ENCODE peak calls at places on chromosomes 16 and 17, in six cellular contexts. One of them, this sample, is unnamed.
A peak's percentile ranks its signal among the peaks of the same experiment; 100 is the strongest.

GRCh38 chr17:28333083-28333746 is 2.1 kb downstream of the IFT20 start:
- DNase-seq in mesenchymal stem cell: peak; percentile 22
- DNase-seq in H1: no peak
- DNase-seq in neuronal stem cell: no peak
- DNase-seq in IMR-90: peak; percentile 53
- DNase-seq in trophoblast cell: no peak
- DNase-seq in this sample: no peak

GRCh38 chr16:67029249-67030096 is 524 bp downstream of the CBFB start:
- DNase-seq in neuronal stem cell: peak; percentile 43
- DNase-seq in H1: no peak
- DNase-seq in IMR-90: peak; percentile 52
- DNase-seq in mesenchymal stem cell: peak; percentile 61
- DNase-seq in trophoblast cell: peak; percentile 71
- DNase-seq in this sample: peak; percentile 37

GRCh38 chr16:49484454-49484853 is 110.8 kb downstream of the C16orf78 start:
- DNase-seq in mesenchymal stem cell: peak; percentile 2
- DNase-seq in neuronal stem cell: peak; percentile 42
- DNase-seq in trophoblast cell: peak; percentile 49
- DNase-seq in H1: no peak
- DNase-seq in IMR-90: no peak
- DNase-seq in this sample: peak; percentile 73

GRCh38 chr16:30567160-30567990 is 4.1 kb downstream of the ZNF688 start:
- DNase-seq in trophoblast cell: peak; percentile 19
- DNase-seq in H1: no peak
- DNase-seq in neuronal stem cell: no peak
- DNase-seq in IMR-90: peak; percentile 27
- DNase-seq in mesenchymal stem cell: peak; percentile 65
- DNase-seq in this sample: no peak

GRCh38 chr17:4643676-4644075 is 2.2 kb upstream of the ALOX15 start:
- DNase-seq in trophoblast cell: no peak
- DNase-seq in IMR-90: no peak
- DNase-seq in H1: no peak
- DNase-seq in mesenchymal stem cell: no peak
- DNase-seq in neuronal stem cell: no peak
- DNase-seq in this sample: no peak

GRCh38 chr17:46035112-46035818 is 36.2 kb downstream of the STH start:
- DNase-seq in trophoblast cell: peak; percentile 59
- DNase-seq in IMR-90: no peak
- DNase-seq in H1: no peak
- DNase-seq in neuronal stem cell: no peak
- DNase-seq in mesenchymal stem cell: peak; percentile 70
- DNase-seq in this sample: peak; percentile 78

GRCh38 chr16:74695450-74696422 is 4.9 kb downstream of the MLKL start:
- DNase-seq in H1: peak; percentile 41
- DNase-seq in IMR-90: peak; percentile 93
- DNase-seq in neuronal stem cell: peak; percentile 63
- DNase-seq in mesenchymal stem cell: peak; percentile 89
- DNase-seq in trophoblast cell: peak; percentile 86
- DNase-seq in this sample: peak; percentile 94

GRCh38 chr17:41523787-41524186 is 4.3 kb downstream of the KRT19 start:
- DNase-seq in mesenchymal stem cell: no peak
- DNase-seq in IMR-90: no peak
- DNase-seq in neuronal stem cell: no peak
- DNase-seq in H1: no peak
- DNase-seq in trophoblast cell: peak; percentile 73
- DNase-seq in this sample: no peak

GRCh38 chr16:4976079-4976478 is 17.9 kb downstream of the SEC14L5 start:
- DNase-seq in trophoblast cell: no peak
- DNase-seq in neuronal stem cell: no peak
- DNase-seq in mesenchymal stem cell: no peak
- DNase-seq in H1: no peak
- DNase-seq in IMR-90: no peak
- DNase-seq in this sample: no peak

GRCh38 chr16:87684106-87684677 is 81.6 kb downstream of the KLHDC4 start:
- DNase-seq in mesenchymal stem cell: no peak
- DNase-seq in trophoblast cell: no peak
- DNase-seq in H1: no peak
- DNase-seq in IMR-90: no peak
- DNase-seq in neuronal stem cell: no peak
- DNase-seq in this sample: no peak

GRCh38 chr16:12184419-12184831 is 207.9 kb downstream of the SNX29 start:
- DNase-seq in H1: no peak
- DNase-seq in trophoblast cell: peak; percentile 90
- DNase-seq in neuronal stem cell: no peak
- DNase-seq in mesenchymal stem cell: no peak
- DNase-seq in IMR-90: no peak
- DNase-seq in this sample: no peak

GRCh38 chr16:77499373-77500285 is 64.8 kb upstream of the ADAMTS18 start:
- DNase-seq in IMR-90: no peak
- DNase-seq in H1: no peak
- DNase-seq in trophoblast cell: no peak
- DNase-seq in neuronal stem cell: no peak
- DNase-seq in mesenchymal stem cell: peak; percentile 8
- DNase-seq in this sample: no peak

GRCh38 chr17:30232015-30232821 is 3.3 kb downstream of the SLC6A4 start:
- DNase-seq in trophoblast cell: no peak
- DNase-seq in H1: no peak
- DNase-seq in mesenchymal stem cell: no peak
- DNase-seq in IMR-90: no peak
- DNase-seq in neuronal stem cell: no peak
- DNase-seq in this sample: no peak

GRCh38 chr16:81723098-81723723 is 55.9 kb upstream of the PLCG2 start:
- DNase-seq in H1: no peak
- DNase-seq in IMR-90: peak; percentile 80
- DNase-seq in neuronal stem cell: peak; percentile 82
- DNase-seq in trophoblast cell: peak; percentile 94
- DNase-seq in mesenchymal stem cell: peak; percentile 85
- DNase-seq in this sample: peak; percentile 87

GRCh38 chr16:30458561-30459394 is 13.1 kb upstream of the SEPHS2 start:
- DNase-seq in trophoblast cell: no peak
- DNase-seq in mesenchymal stem cell: no peak
- DNase-seq in IMR-90: no peak
- DNase-seq in H1: no peak
- DNase-seq in neuronal stem cell: no peak
- DNase-seq in this sample: no peak

GRCh38 chr17:35082073-35082657 is 18.7 kb upstream of the RFFL start:
- DNase-seq in trophoblast cell: peak; percentile 63
- DNase-seq in mesenchymal stem cell: peak; percentile 68
- DNase-seq in neuronal stem cell: no peak
- DNase-seq in H1: no peak
- DNase-seq in IMR-90: peak; percentile 84
- DNase-seq in this sample: no peak

GRCh38 chr16:86426243-86426642 is 84.1 kb upstream of the FOXF1 start:
- DNase-seq in mesenchymal stem cell: no peak
- DNase-seq in IMR-90: no peak
- DNase-seq in trophoblast cell: no peak
- DNase-seq in neuronal stem cell: no peak
- DNase-seq in H1: no peak
- DNase-seq in this sample: no peak

GRCh38 chr16:89123001-89123830 is 29.6 kb downstream of the ACSF3 start:
- DNase-seq in trophoblast cell: no peak
- DNase-seq in H1: no peak
- DNase-seq in mesenchymal stem cell: no peak
- DNase-seq in neuronal stem cell: no peak
- DNase-seq in IMR-90: no peak
- DNase-seq in this sample: no peak

GRCh38 chr17:27333410-27333980 is 39.6 kb downstream of the WSB1 start:
- DNase-seq in H1: no peak
- DNase-seq in mesenchymal stem cell: no peak
- DNase-seq in trophoblast cell: no peak
- DNase-seq in IMR-90: no peak
- DNase-seq in neuronal stem cell: no peak
- DNase-seq in this sample: no peak

DNA sequence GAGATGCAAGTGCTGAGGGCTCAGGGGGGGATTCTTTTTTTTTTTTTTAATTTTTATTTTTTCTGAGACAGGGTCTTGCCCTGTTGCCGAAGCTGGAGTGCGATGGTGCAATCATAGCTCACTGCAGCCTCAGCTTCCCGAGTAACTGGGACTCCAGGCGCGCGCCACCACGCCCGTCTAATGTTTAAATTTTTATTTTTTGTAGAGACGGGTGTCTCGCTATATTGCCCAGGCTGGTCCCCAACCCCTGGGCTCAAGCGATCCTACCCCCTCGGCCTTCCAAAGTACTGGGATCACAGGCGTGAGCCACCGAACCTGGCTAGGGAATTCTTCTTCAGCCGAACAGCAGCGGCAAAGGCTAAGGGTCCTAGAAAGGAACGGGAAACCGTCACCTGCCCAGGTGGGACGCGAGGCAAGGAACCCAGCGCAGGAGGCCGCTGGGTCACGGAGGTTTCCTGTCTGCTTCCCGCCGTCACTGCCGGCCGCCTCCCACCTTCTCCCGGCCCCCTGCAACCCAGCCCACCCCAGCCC is 13.3 kb upstream of the OR1F1 start:
- DNase-seq in trophoblast cell: no peak
- DNase-seq in H1: no peak
- DNase-seq in neuronal stem cell: no peak
- DNase-seq in IMR-90: no peak
- DNase-seq in mesenchymal stem cell: no peak
- DNase-seq in this sample: no peak
- H3K4me3 ChIP-seq in trophoblast cell: no peak overlapping the region
- H3K4me3 ChIP-seq in H1: peak overlapping the region; percentile 34
- H3K4me3 ChIP-seq in neuronal stem cell: peak overlapping the region; percentile 21
- H3K4me3 ChIP-seq in IMR-90: no peak overlapping the region
- H3K4me3 ChIP-seq in mesenchymal stem cell: no peak overlapping the region
- H3K4me3 ChIP-seq in this sample: no peak overlapping the region

GRCh38 chr17:59837362-59838195 is 55.2 kb downstream of the TUBD1 start:
- DNase-seq in trophoblast cell: peak; percentile 99
- DNase-seq in mesenchymal stem cell: peak; percentile 100
- DNase-seq in neuronal stem cell: peak; percentile 76
- DNase-seq in IMR-90: peak; percentile 100
- DNase-seq in H1: no peak
- DNase-seq in this sample: peak; percentile 100
- H3K23ac ChIP-seq in trophoblast cell: no peak overlapping the region
- H3K23ac ChIP-seq in mesenchymal stem cell: no peak overlapping the region
- H3K23ac ChIP-seq in neuronal stem cell: no peak overlapping the region
- H3K23ac ChIP-seq in IMR-90: peak overlapping the region; percentile 99
- H3K23ac ChIP-seq in H1: no peak overlapping the region
- H3K23ac ChIP-seq in this sample: no peak overlapping the region

DNA sequence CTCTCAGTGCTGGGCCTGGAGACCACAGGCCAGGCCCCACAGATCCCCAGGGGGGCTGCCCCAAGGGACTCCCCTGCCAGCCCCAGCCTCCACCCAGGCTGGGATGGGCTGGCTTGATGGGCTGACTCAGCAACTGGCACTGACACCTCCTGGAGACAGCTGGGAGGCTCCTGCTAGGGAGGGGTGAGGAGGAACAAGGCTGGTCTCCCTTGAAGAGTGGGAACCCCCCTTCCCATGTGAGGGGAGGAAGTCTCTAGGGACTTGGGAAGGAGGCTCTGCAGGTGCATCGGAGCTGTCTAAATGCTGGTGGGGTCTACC is 10.4 kb downstream of the NHERF1 start:
- DNase-seq in trophoblast cell: no peak
- DNase-seq in neuronal stem cell: no peak
- DNase-seq in IMR-90: peak; percentile 27
- DNase-seq in mesenchymal stem cell: no peak
- DNase-seq in H1: no peak
- DNase-seq in this sample: no peak
- H3K4me3 ChIP-seq in trophoblast cell: no peak overlapping the region
- H3K4me3 ChIP-seq in neuronal stem cell: no peak overlapping the region
- H3K4me3 ChIP-seq in IMR-90: no peak overlapping the region
- H3K4me3 ChIP-seq in mesenchymal stem cell: no peak overlapping the region
- H3K4me3 ChIP-seq in H1: no peak overlapping the region
- H3K4me3 ChIP-seq in this sample: no peak overlapping the region

GRCh38 chr16:10231563-10231962 is 49.3 kb upstream of the GRIN2A start:
- DNase-seq in H1: no peak
- DNase-seq in trophoblast cell: no peak
- DNase-seq in mesenchymal stem cell: no peak
- DNase-seq in IMR-90: no peak
- DNase-seq in neuronal stem cell: no peak
- DNase-seq in this sample: no peak

GRCh38 chr16:10220942-10221341 is 38.7 kb upstream of the GRIN2A start:
- DNase-seq in neuronal stem cell: no peak
- DNase-seq in H1: no peak
- DNase-seq in trophoblast cell: no peak
- DNase-seq in mesenchymal stem cell: no peak
- DNase-seq in IMR-90: no peak
- DNase-seq in this sample: no peak

GRCh38 chr16:10228779-10229178 is 46.6 kb upstream of the GRIN2A start:
- DNase-seq in neuronal stem cell: no peak
- DNase-seq in H1: no peak
- DNase-seq in IMR-90: no peak
- DNase-seq in trophoblast cell: no peak
- DNase-seq in mesenchymal stem cell: no peak
- DNase-seq in this sample: no peak

GRCh38 chr16:10225653-10226052 is 43.4 kb upstream of the GRIN2A start:
- DNase-seq in trophoblast cell: no peak
- DNase-seq in neuronal stem cell: no peak
- DNase-seq in H1: no peak
- DNase-seq in IMR-90: no peak
- DNase-seq in mesenchymal stem cell: no peak
- DNase-seq in this sample: no peak

GRCh38 chr16:10226672-10227306 is 44.6 kb upstream of the GRIN2A start:
- DNase-seq in IMR-90: no peak
- DNase-seq in mesenchymal stem cell: no peak
- DNase-seq in neuronal stem cell: no peak
- DNase-seq in H1: no peak
- DNase-seq in trophoblast cell: no peak
- DNase-seq in this sample: no peak
- H3K23ac ChIP-seq in IMR-90: no peak overlapping the region
- H3K23ac ChIP-seq in mesenchymal stem cell: no peak overlapping the region
- H3K23ac ChIP-seq in neuronal stem cell: no peak overlapping the region
- H3K23ac ChIP-seq in H1: no peak overlapping the region
- H3K23ac ChIP-seq in trophoblast cell: no peak overlapping the region
- H3K23ac ChIP-seq in this sample: no peak overlapping the region

GRCh38 chr17:83100220-83100852 is 20.9 kb downstream of the METRNL start:
- DNase-seq in IMR-90: no peak
- DNase-seq in trophoblast cell: no peak
- DNase-seq in mesenchymal stem cell: no peak
- DNase-seq in H1: no peak
- DNase-seq in neuronal stem cell: no peak
- DNase-seq in this sample: no peak
- H3K4me3 ChIP-seq in IMR-90: no peak overlapping the region
- H3K4me3 ChIP-seq in trophoblast cell: no peak overlapping the region
- H3K4me3 ChIP-seq in mesenchymal stem cell: no peak overlapping the region
- H3K4me3 ChIP-seq in H1: no peak overlapping the region
- H3K4me3 ChIP-seq in neuronal stem cell: no peak overlapping the region
- H3K4me3 ChIP-seq in this sample: no peak overlapping the region

GRCh38 chr16:84482001-84482891 is 22.2 kb downstream of the MEAK7 start:
- DNase-seq in trophoblast cell: no peak
- DNase-seq in IMR-90: no peak
- DNase-seq in H1: no peak
- DNase-seq in neuronal stem cell: no peak
- DNase-seq in mesenchymal stem cell: no peak
- DNase-seq in this sample: no peak
- H3K23ac ChIP-seq in trophoblast cell: no peak overlapping the region
- H3K23ac ChIP-seq in IMR-90: no peak overlapping the region
- H3K23ac ChIP-seq in H1: no peak overlapping the region
- H3K23ac ChIP-seq in neuronal stem cell: no peak overlapping the region
- H3K23ac ChIP-seq in mesenchymal stem cell: no peak overlapping the region
- H3K23ac ChIP-seq in this sample: no peak overlapping the region

DNA sequence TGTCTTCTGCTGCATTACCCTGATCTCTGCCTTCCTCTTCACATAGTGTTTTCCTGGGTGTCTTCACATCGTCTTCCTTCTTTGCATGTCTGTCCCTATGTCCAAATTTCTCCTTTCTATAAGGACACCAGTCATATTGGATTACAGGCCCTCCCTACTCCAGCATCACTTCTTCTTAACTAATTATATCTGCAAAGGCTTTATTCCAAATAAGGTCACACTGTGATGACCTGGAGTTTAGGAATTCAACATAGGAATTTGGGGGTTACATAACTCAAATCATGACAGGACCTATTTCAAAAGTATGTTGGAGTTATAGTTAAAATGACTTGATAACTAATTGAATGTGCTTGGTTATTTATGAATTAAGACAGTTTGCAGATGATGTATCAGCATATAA is 490.5 kb upstream of the ERCC4 start:
- DNase-seq in neuronal stem cell: no peak
- DNase-seq in IMR-90: no peak
- DNase-seq in trophoblast cell: no peak
- DNase-seq in H1: no peak
- DNase-seq in mesenchymal stem cell: no peak
- DNase-seq in this sample: peak; percentile 66
- H3K4me3 ChIP-seq in neuronal stem cell: no peak overlapping the region
- H3K4me3 ChIP-seq in IMR-90: no peak overlapping the region
- H3K4me3 ChIP-seq in trophoblast cell: no peak overlapping the region
- H3K4me3 ChIP-seq in H1: no peak overlapping the region
- H3K4me3 ChIP-seq in mesenchymal stem cell: no peak overlapping the region
- H3K4me3 ChIP-seq in this sample: no peak overlapping the region

This sample was measured in mesendoderm.